ENCODE peak calls at places on chromosomes 7 and 10, in four cellular contexts. G is adipocyte; V is CD4-positive, CD25-positive, alpha-beta regulatory T cell; T is aorta. M is an unnamed sample.

GRCh38 chr10:113041324-113041723 is 91.3 kb downstream of the TCF7L2 start:
- DNase-seq in T (no peak), V (no peak), G (no peak), M (no peak)

GRCh38 chr10:3532644-3533043 is 252.4 kb downstream of the KLF6 start:
- DNase-seq in T (no peak), V (no peak), G (no peak), M (peak; percentile 68)

GRCh38 chr7:20352573-20353304 is 22.0 kb downstream of the ITGB8 start:
- DNase-seq in T (no peak), V (no peak), G (peak; percentile 47), M (peak; percentile 72)

GRCh38 chr7:114569160-114569559 is 154.5 kb downstream of the FOXP2 start:
- DNase-seq in T (no peak), V (no peak), G (no peak), M (no peak)

GRCh38 chr10:59361659-59362183 is 628 bp downstream of the FAM13C start:
- DNase-seq in V (no peak), G (no peak), T (no peak), M (no peak)

GRCh38 chr7:140326116-140326928 is 72.0 kb downstream of the SLC37A3 start:
- DNase-seq in G (peak; percentile 85), T (peak; percentile 86), V (peak; percentile 27), M (peak; percentile 23)

GRCh38 chr7:121024568-121025055 is 36.1 kb downstream of the CPED1 start:
- DNase-seq in G (peak; percentile 7), T (no peak), V (no peak), M (no peak)

GRCh38 chr10:11797281-11797680 is 25.9 kb upstream of the PROSER2 start:
- DNase-seq in G (no peak), V (no peak), T (no peak), M (no peak)

GRCh38 chr7:95886501-95887090 is 114.2 kb downstream of the DYNC1I1 start:
- DNase-seq in V (no peak), G (no peak), T (no peak), M (no peak)

GRCh38 chr7:13179011-13179574 is 491.7 kb downstream of the ARL4A start:
- DNase-seq in G (no peak), V (no peak), T (no peak), M (no peak)

GRCh38 chr7:127751062-127751722 is 99.2 kb downstream of the SND1 start:
- DNase-seq in T (no peak), G (peak; percentile 66), V (no peak), M (peak; percentile 40)

DNA sequence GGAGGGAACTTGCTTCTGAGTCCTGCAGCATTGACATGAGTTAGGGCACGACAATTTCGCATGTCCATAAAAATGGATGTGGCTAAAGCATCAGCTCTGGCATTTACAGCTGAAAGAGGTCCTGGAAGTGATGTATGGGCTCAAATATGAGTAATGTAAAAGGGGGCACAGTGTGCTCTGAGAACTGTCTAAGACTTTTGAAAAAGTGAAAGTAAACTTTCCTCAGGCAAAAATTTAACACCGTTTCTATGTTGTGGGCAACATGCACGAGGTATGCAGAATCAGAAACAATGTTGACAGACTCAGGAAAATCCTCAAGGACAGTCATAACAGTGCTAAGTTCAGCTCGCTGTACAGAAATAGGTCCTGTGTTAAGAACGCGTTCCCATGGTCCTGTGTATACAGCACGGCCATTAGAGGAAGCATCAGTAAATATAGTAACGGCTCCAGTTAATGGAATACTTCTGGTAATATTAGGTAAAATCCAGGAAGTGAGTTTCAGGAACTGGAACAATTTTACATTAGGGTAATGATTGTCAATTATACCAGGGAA is 37.9 kb upstream of the AKR1C2 start:
- DNase-seq in G (no peak), V (no peak), T (no peak), M (no peak)
- H3K27me3 ChIP-seq in G (no peaks in the 10 kb centered on the region), V (no peaks in the 10 kb centered on the region), T (no peaks in the 10 kb centered on the region), M (no peaks in the 10 kb centered on the region)

GRCh38 chr10:32054087-32054486 is 2.1 kb downstream of the KIF5B start:
- DNase-seq in T (no peak), G (peak; percentile 74), V (no peak), M (peak; percentile 40)
- H3K4me3 ChIP-seq in T (peak overlapping the region; percentile 73), G (peak overlapping the region; percentile 100), V (peak overlapping the region; percentile 100), M (peak overlapping the region; percentile 83)

GRCh38 chr7:42236266-42237161 is 495 bp downstream of the GLI3 start:
- DNase-seq in G (peak; percentile 86), V (no peak), T (peak; percentile 69), M (peak; percentile 76)

GRCh38 chr7:42234736-42235135 is 2.3 kb downstream of the GLI3 start:
- DNase-seq in V (no peak), G (no peak), T (no peak), M (no peak)

GRCh38 chr7:42233939-42234338 is 3.1 kb downstream of the GLI3 start:
- DNase-seq in V (no peak), G (peak; percentile 65), T (no peak), M (no peak)

GRCh38 chr7:42237162-42237821 is at the start of gene GLI3:
- DNase-seq in G (peak; percentile 97), T (peak; percentile 90), V (no peak), M (peak; percentile 90)

DNA sequence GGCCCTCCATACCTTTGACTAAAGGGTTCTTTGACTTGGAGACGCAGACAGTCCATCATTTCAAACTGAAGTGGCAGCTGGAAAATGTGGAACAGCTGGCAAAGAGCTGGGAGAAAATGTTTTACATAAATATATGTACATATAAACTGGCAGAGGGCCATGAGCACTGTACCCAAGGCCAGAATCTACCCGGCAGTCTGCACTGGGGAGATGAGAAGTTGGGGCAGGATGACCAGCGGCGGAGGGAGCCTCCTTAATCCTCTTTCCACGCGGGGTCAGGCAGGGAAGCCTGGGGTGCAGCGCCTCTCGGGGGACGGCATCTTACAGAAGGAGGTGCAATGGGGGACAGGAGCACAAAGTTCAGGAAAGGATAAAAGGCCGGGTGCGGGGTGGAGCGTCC is 1.3 kb downstream of the GLI3 start:
- DNase-seq in G (peak; percentile 53), T (no peak), V (no peak), M (peak; percentile 26)
- H3K27me3 ChIP-seq in G (no peaks in the 10 kb centered on the region), T (no peaks in the 10 kb centered on the region), V (peaks cover 36% of the 10 kb centered on the region), M (no peaks in the 10 kb centered on the region)

GRCh38 chr10:129421399-129421798 is 45.6 kb upstream of the MGMT start:
- DNase-seq in T (no peak), G (no peak), V (no peak), M (no peak)

GRCh38 chr10:129424978-129425377 is 42.1 kb upstream of the MGMT start:
- DNase-seq in G (no peak), T (no peak), V (no peak), M (no peak)

GRCh38 chr10:129426670-129427069 is 40.4 kb upstream of the MGMT start:
- DNase-seq in G (no peak), T (no peak), V (no peak), M (no peak)
- H3K4me3 ChIP-seq in G (no peak overlapping the region), T (no peak overlapping the region), V (no peak overlapping the region), M (no peak overlapping the region)

GRCh38 chr10:86082556-86082955 is 284.0 kb downstream of the GRID1 start:
- DNase-seq in V (no peak), G (no peak), T (no peak), M (no peak)

GRCh38 chr10:86077271-86077670 is 289.3 kb downstream of the GRID1 start:
- DNase-seq in G (no peak), V (no peak), T (no peak), M (no peak)

GRCh38 chr10:86077871-86078638 is 288.5 kb downstream of the GRID1 start:
- DNase-seq in G (no peak), T (no peak), V (no peak), M (no peak)

GRCh38 chr10:86078639-86079035 is 288.0 kb downstream of the GRID1 start:
- DNase-seq in V (no peak), G (no peak), T (no peak), M (no peak)

DNA sequence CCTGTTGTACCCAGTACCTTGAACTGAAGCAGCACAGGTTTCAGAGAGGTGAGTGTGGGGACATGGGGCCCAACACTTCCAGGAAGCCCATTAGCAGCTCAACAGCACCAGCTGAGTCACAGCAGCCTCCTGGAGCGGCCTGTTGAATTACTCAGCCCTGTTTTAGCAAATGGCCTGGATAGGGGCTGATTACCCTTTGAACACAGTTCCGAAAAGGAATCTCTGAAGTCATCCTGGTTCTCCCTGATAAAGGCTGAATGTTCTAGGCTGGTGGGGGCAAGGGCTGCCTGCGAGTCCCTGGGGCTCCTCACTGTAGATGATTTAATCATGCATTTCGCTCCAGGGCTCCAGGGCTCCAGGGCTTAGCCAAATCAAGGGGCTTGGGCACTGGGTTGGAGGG is 287.5 kb downstream of the GRID1 start:
- DNase-seq in V (no peak), G (no peak), T (no peak), M (peak; percentile 16)
- H3K27me3 ChIP-seq in V (no peaks in the 10 kb centered on the region), G (peaks cover 7% of the 10 kb centered on the region), T (no peaks in the 10 kb centered on the region), M (no peaks in the 10 kb centered on the region)

DNA sequence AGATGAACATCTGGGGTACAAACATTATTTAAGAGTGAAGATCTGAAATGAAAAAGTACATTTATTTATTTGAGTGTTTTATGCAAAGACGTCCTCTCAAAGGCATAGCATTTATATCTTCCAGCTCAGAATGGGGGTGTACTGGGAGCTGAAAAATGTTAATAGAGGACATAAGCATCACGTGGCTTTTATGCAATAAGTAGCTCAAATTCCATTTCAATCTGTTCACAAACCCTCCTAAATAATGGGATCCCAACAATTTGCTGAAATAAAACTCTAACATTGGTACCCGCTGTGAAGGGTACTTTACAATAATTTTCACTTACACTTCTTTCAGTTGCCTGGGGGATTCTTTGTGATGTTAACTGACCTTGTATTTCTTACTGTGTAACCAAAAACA is 172.0 kb downstream of the TAX1BP1 start:
- DNase-seq in V (no peak), T (no peak), G (no peak), M (no peak)
- H3K4me3 ChIP-seq in V (no peak overlapping the region), T (no peak overlapping the region), G (no peak overlapping the region), M (no peak overlapping the region)

GRCh38 chr10:127736915-127737562 is at the start of gene FOXI2:
- DNase-seq in T (no peak), G (no peak), V (no peak), M (no peak)
- H3K27me3 ChIP-seq in T (no peaks in the 10 kb centered on the region), G (peaks cover 58% of the 10 kb centered on the region), V (no peaks in the 10 kb centered on the region), M (no peaks in the 10 kb centered on the region)

GRCh38 chr7:2476776-2477446 is 713 bp upstream of the GRIFIN start:
- DNase-seq in G (no peak), T (peak; percentile 43), V (no peak), M (no peak)
- H3K4me3 ChIP-seq in G (no peak overlapping the region), T (no peak overlapping the region), V (no peak overlapping the region), M (no peak overlapping the region)

GRCh38 chr10:44051091-44051490 is 333.8 kb downstream of the CXCL12 start:
- DNase-seq in T (no peak), G (no peak), V (no peak), M (peak; percentile 56)
- H3K27me3 ChIP-seq in T (no peaks in the 10 kb centered on the region), G (no peaks in the 10 kb centered on the region), V (peaks cover 3% of the 10 kb centered on the region), M (no peaks in the 10 kb centered on the region)

M was measured in MG63.